ENCODE peak calls at places on chromosomes 7 and 10, in five cellular contexts. M is stimulated activated CD4-positive, alpha-beta T cell treated with anti-CD3 and anti-CD28 coated beads, TNF-alpha, amount 100 ng/mL, for 4 hours; V is H9; O is left colon; T is GM04503. K is an unnamed sample.

GRCh38 chr10:70537398-70538194 is 59.0 kb downstream of the PALD1 start:
- DNase-seq in V (peak; percentile 83), M (no peak), O (no peak), T (no peak), K (peak; percentile 55)

GRCh38 chr7:139923090-139923489 is 94.0 kb downstream of the TBXAS1 start:
- DNase-seq in M (no peak), T (no peak), V (no peak), O (no peak), K (no peak)

GRCh38 chr7:66627876-66628360 is 763 bp upstream of the KCTD7 start:
- DNase-seq in O (no peak), V (no peak), T (no peak), M (no peak), K (peak; percentile 8)

GRCh38 chr10:101897633-101898032 is 54.0 kb upstream of the KCNIP2 start:
- DNase-seq in T (no peak), O (no peak), V (no peak), M (no peak), K (no peak)

GRCh38 chr10:12617205-12618175 is 268.1 kb downstream of the CAMK1D start:
- DNase-seq in V (no peak), M (no peak), O (no peak), T (no peak), K (no peak)

GRCh38 chr10:71920540-71921318 is 43.5 kb upstream of the CHST3 start:
- DNase-seq in T (no peak), O (peak; percentile 65), M (no peak), V (no peak), K (no peak)

GRCh38 chr10:7085913-7086589 is 324.8 kb downstream of the SFMBT2 start:
- DNase-seq in V (peak; percentile 59), M (no peak), T (no peak), O (no peak), K (peak; percentile 10)

GRCh38 chr10:117720931-117721826 is 178.6 kb downstream of the EMX2 start:
- DNase-seq in V (peak; percentile 87), T (no peak), M (no peak), O (no peak), K (no peak)

GRCh38 chr10:80509108-80509402 is 28.6 kb upstream of the SH2D4B start:
- DNase-seq in T (no peak), O (no peak), V (no peak), M (no peak), K (no peak)

GRCh38 chr7:26713981-26714380 is 150.4 kb downstream of the SKAP2 start:
- DNase-seq in T (no peak), O (no peak), M (no peak), V (no peak), K (no peak)

GRCh38 chr10:34705563-34705962 is 109.5 kb downstream of the PARD3 start:
- DNase-seq in V (no peak), M (no peak), T (no peak), O (no peak), K (no peak)

GRCh38 chr10:48820699-48821098 is 118.9 kb downstream of the LRRC18 start:
- DNase-seq in T (no peak), M (no peak), O (no peak), V (no peak), K (no peak)

GRCh38 chr7:107463139-107464078 is 6.4 kb upstream of the GPR22 start:
- DNase-seq in T (no peak), O (peak; percentile 34), V (peak; percentile 56), M (no peak), K (peak; percentile 40)

GRCh38 chr7:10727636-10728035 is 246.0 kb upstream of the PHF14 start:
- DNase-seq in M (no peak), O (no peak), V (no peak), T (no peak), K (no peak)

GRCh38 chr10:5343561-5343960 is 21.2 kb upstream of the UCN3 start:
- DNase-seq in V (no peak), T (no peak), M (no peak), O (no peak), K (no peak)

GRCh38 chr7:2420216-2420933 is 17.0 kb downstream of the CHST12 start:
- DNase-seq in O (no peak), T (no peak), M (no peak), V (no peak), K (no peak)

GRCh38 chr7:68729361-68729760 is 868.9 kb upstream of the AUTS2 start:
- DNase-seq in O (no peak), V (no peak), T (no peak), M (no peak), K (no peak)

GRCh38 chr7:894927-895450 is 18.6 kb downstream of the GET4 start:
- DNase-seq in M (no peak), T (no peak), V (no peak), O (no peak), K (no peak)

GRCh38 chr10:86434651-86435050 is 68.1 kb upstream of the GRID1 start:
- DNase-seq in V (no peak), T (no peak), O (no peak), M (no peak), K (no peak)

GRCh38 chr10:90602815-90603600 is 254.8 kb downstream of the HTR7 start:
- DNase-seq in O (no peak), V (no peak), T (peak; percentile 6), M (no peak), K (no peak)

GRCh38 chr7:43659549-43659896 is 69.8 kb downstream of the COA1 start:
- DNase-seq in V (no peak), O (no peak), M (no peak), T (no peak), K (no peak)

GRCh38 chr10:124748953-124749645 is 4.9 kb upstream of the FAM53B start:
- DNase-seq in V (no peak), M (no peak), O (no peak), T (no peak), K (no peak)

GRCh38 chr10:72557362-72557761 is 68.5 kb downstream of the MICU1 start:
- DNase-seq in O (no peak), M (no peak), T (peak; percentile 27), V (no peak), K (no peak)

GRCh38 chr10:95469251-95469650 is 91.9 kb downstream of the SORBS1 start:
- DNase-seq in O (no peak), T (no peak), V (no peak), M (no peak), K (no peak)

GRCh38 chr7:141039366-141039765 is 24.6 kb upstream of the MRPS33 start:
- DNase-seq in O (no peak), V (no peak), M (no peak), T (no peak), K (no peak)

GRCh38 chr10:131090761-131091661 is 220.5 kb downstream of the TCERG1L start:
- DNase-seq in M (no peak), O (no peak), V (no peak), T (no peak), K (no peak)

GRCh38 chr10:82171899-82172298 is 296.9 kb downstream of the NRG3 start:
- DNase-seq in M (no peak), V (no peak), T (no peak), O (no peak), K (no peak)

GRCh38 chr7:142813262-142813661 is 41.6 kb upstream of the EPHB6 start:
- DNase-seq in O (no peak), M (no peak), T (peak; percentile 19), V (peak; percentile 85), K (no peak)

GRCh38 chr7:158957507-158957900 is 101.1 kb downstream of the DYNC2I1 start:
- DNase-seq in V (no peak), O (no peak), T (no peak), M (no peak), K (no peak)

GRCh38 chr10:79387466-79387973 is 40.3 kb downstream of the PPIF start:
- DNase-seq in M (no peak), V (no peak), O (peak; percentile 32), T (no peak), K (no peak)

GRCh38 chr10:11787846-11788245 is 35.3 kb upstream of the PROSER2 start:
- DNase-seq in T (no peak), V (no peak), O (no peak), M (no peak), K (no peak)

GRCh38 chr7:80186721-80187120 is 52.1 kb downstream of the GNAI1 start:
- DNase-seq in V (no peak), M (no peak), T (no peak), O (no peak), K (no peak)

GRCh38 chr10:62924344-62924748 is 108.2 kb upstream of the EGR2 start:
- DNase-seq in V (peak; percentile 92), T (no peak), O (peak; percentile 32), M (no peak), K (no peak)

GRCh38 chr10:80968903-80969302 is 431.2 kb downstream of the SH2D4B start:
- DNase-seq in O (no peak), V (no peak), T (no peak), M (no peak), K (no peak)

GRCh38 chr7:137953043-137953691 is 48.7 kb downstream of the CREB3L2 start:
- DNase-seq in O (no peak), V (no peak), T (no peak), M (no peak), K (no peak)

GRCh38 chr10:3045471-3046209 is 21.7 kb upstream of the PFKP start:
- DNase-seq in V (peak; percentile 79), M (no peak), T (no peak), O (peak; percentile 64), K (peak; percentile 42)

K was measured in endothelial cell.